ENCODE peak calls at places on chromosomes 6 and 20, in seven cellular contexts. X is fibroblast of mammary gland; I is left ventricle myocardium superior; A is Kasumi-1; R is stimulated activated CD4-positive, alpha-beta T cell treated with anti-CD3 and anti-CD28 coated beads, Interleukin-15, amount 100 ng/mL, for 1 hour; E is GDM1; C is prostate gland. Z is an unnamed sample.

GRCh38 chr6:106097368-106098231 is 11.5 kb downstream of the PRDM1 start:
- DNase-seq in A (peak), R (no peak), C (peak), I (no peak), E (peak), X (peak), Z (peak)

GRCh38 chr6:144378437-144378836 is 93.3 kb downstream of the UTRN start:
- DNase-seq in I (no peak), X (peak), E (no peak), R (no peak), A (no peak), C (no peak), Z (no peak)

GRCh38 chr6:1663511-1663910 is 53.8 kb downstream of the FOXC1 start:
- DNase-seq in A (no peak), R (no peak), I (no peak), X (no peak), E (no peak), C (no peak), Z (no peak)

GRCh38 chr6:19849736-19850135 is 12.6 kb downstream of the ID4 start:
- DNase-seq in X (no peak), E (no peak), C (no peak), I (no peak), R (no peak), A (no peak), Z (no peak)

GRCh38 chr6:112979830-112980229 is 632.7 kb downstream of the RFPL4B start:
- DNase-seq in I (no peak), R (no peak), E (no peak), A (no peak), C (no peak), X (peak), Z (no peak)

GRCh38 chr6:17001188-17001587 is 100.7 kb upstream of the STMND1 start:
- DNase-seq in R (no peak), E (no peak), X (no peak), I (no peak), C (no peak), A (no peak), Z (no peak)

GRCh38 chr20:47263502-47264084 is 92.9 kb downstream of the ZMYND8 start:
- DNase-seq in C (no peak), E (no peak), R (no peak), A (no peak), X (no peak), I (peak), Z (no peak)

GRCh38 chr6:42263165-42263852 is 45.6 kb upstream of the MRPS10 start:
- DNase-seq in C (no peak), E (no peak), A (no peak), X (no peak), R (no peak), I (no peak), Z (no peak)

GRCh38 chr6:130105996-130106704 is 87.8 kb downstream of the L3MBTL3 start:
- DNase-seq in E (peak), X (no peak), I (no peak), C (no peak), A (peak), R (no peak), Z (peak)

GRCh38 chr20:54869765-54870164 is 394.4 kb downstream of the DOK5 start:
- DNase-seq in E (no peak), R (no peak), I (no peak), X (no peak), C (no peak), A (no peak), Z (no peak)

Z was measured in GM12864.